ENCODE peak calls at places on chromosome 18, in six cellular contexts. One of them, this sample, is unnamed.

GRCh38 chr18:28019425-28020108 is 157.4 kb downstream of the CDH2 start:
- ATAC-seq in RWPE2: peak
- ATAC-seq in sciatic nerve: no peak
- ATAC-seq in pancreas: no peak
- ATAC-seq in CD8-positive, alpha-beta T cell: no peak
- ATAC-seq in central memory CD8-positive, alpha-beta T cell: no peak
- ATAC-seq in this sample: no peak

GRCh38 chr18:39796413-39796812 is 2158.6 kb upstream of the PIK3C3 start:
- ATAC-seq in RWPE2: no peak
- ATAC-seq in sciatic nerve: no peak
- ATAC-seq in pancreas: no peak
- ATAC-seq in CD8-positive, alpha-beta T cell: no peak
- ATAC-seq in central memory CD8-positive, alpha-beta T cell: no peak
- ATAC-seq in this sample: no peak

GRCh38 chr18:58180172-58180571 is 136.1 kb downstream of the NEDD4L start:
- ATAC-seq in RWPE2: no peak
- ATAC-seq in sciatic nerve: peak
- ATAC-seq in pancreas: no peak
- ATAC-seq in CD8-positive, alpha-beta T cell: no peak
- ATAC-seq in central memory CD8-positive, alpha-beta T cell: no peak
- ATAC-seq in this sample: no peak

GRCh38 chr18:35588995-35589394 is 7.5 kb downstream of the GALNT1 start:
- ATAC-seq in RWPE2: no peak
- ATAC-seq in sciatic nerve: no peak
- ATAC-seq in pancreas: no peak
- ATAC-seq in CD8-positive, alpha-beta T cell: peak
- ATAC-seq in central memory CD8-positive, alpha-beta T cell: peak
- ATAC-seq in this sample: peak

GRCh38 chr18:77099501-77100370 is 32.8 kb downstream of the MBP start:
- ATAC-seq in RWPE2: no peak
- ATAC-seq in sciatic nerve: no peak
- ATAC-seq in pancreas: no peak
- ATAC-seq in CD8-positive, alpha-beta T cell: peak
- ATAC-seq in central memory CD8-positive, alpha-beta T cell: peak
- ATAC-seq in this sample: no peak

GRCh38 chr18:3246636-3247242 is 862 bp upstream of the MYL12A start:
- ATAC-seq in RWPE2: no peak
- ATAC-seq in sciatic nerve: peak
- ATAC-seq in pancreas: no peak
- ATAC-seq in CD8-positive, alpha-beta T cell: no peak
- ATAC-seq in central memory CD8-positive, alpha-beta T cell: peak
- ATAC-seq in this sample: no peak

GRCh38 chr18:59220164-59220783 is 316 bp downstream of the GRP start:
- ATAC-seq in RWPE2: peak
- ATAC-seq in sciatic nerve: no peak
- ATAC-seq in pancreas: no peak
- ATAC-seq in CD8-positive, alpha-beta T cell: no peak
- ATAC-seq in central memory CD8-positive, alpha-beta T cell: no peak
- ATAC-seq in this sample: peak

GRCh38 chr18:26286008-26286407 is 59.8 kb downstream of the TAF4B start:
- ATAC-seq in RWPE2: no peak
- ATAC-seq in sciatic nerve: no peak
- ATAC-seq in pancreas: no peak
- ATAC-seq in CD8-positive, alpha-beta T cell: no peak
- ATAC-seq in central memory CD8-positive, alpha-beta T cell: no peak
- ATAC-seq in this sample: peak

GRCh38 chr18:51346404-51346803 is 148.9 kb upstream of the MEX3C start:
- ATAC-seq in RWPE2: no peak
- ATAC-seq in sciatic nerve: no peak
- ATAC-seq in pancreas: no peak
- ATAC-seq in CD8-positive, alpha-beta T cell: no peak
- ATAC-seq in central memory CD8-positive, alpha-beta T cell: no peak
- ATAC-seq in this sample: no peak

GRCh38 chr18:2980607-2980923 is 32.4 kb downstream of the LPIN2 start:
- ATAC-seq in RWPE2: no peak
- ATAC-seq in sciatic nerve: no peak
- ATAC-seq in pancreas: no peak
- ATAC-seq in CD8-positive, alpha-beta T cell: peak
- ATAC-seq in central memory CD8-positive, alpha-beta T cell: peak
- ATAC-seq in this sample: no peak

GRCh38 chr18:3449702-3450357 is at the start of gene TGIF1:
- ATAC-seq in RWPE2: peak
- ATAC-seq in sciatic nerve: peak
- ATAC-seq in pancreas: peak
- ATAC-seq in CD8-positive, alpha-beta T cell: no peak
- ATAC-seq in central memory CD8-positive, alpha-beta T cell: no peak
- ATAC-seq in this sample: peak

GRCh38 chr18:58755304-58756010 is 84.2 kb downstream of the MALT1 start:
- ATAC-seq in RWPE2: peak
- ATAC-seq in sciatic nerve: no peak
- ATAC-seq in pancreas: no peak
- ATAC-seq in CD8-positive, alpha-beta T cell: peak
- ATAC-seq in central memory CD8-positive, alpha-beta T cell: no peak
- ATAC-seq in this sample: peak

GRCh38 chr18:59279722-59280121 is 6.5 kb upstream of the RAX start:
- ATAC-seq in RWPE2: no peak
- ATAC-seq in sciatic nerve: no peak
- ATAC-seq in pancreas: no peak
- ATAC-seq in CD8-positive, alpha-beta T cell: no peak
- ATAC-seq in central memory CD8-positive, alpha-beta T cell: no peak
- ATAC-seq in this sample: no peak

GRCh38 chr18:1357724-1358123 is 453.1 kb downstream of the ADCYAP1 start:
- ATAC-seq in RWPE2: no peak
- ATAC-seq in sciatic nerve: no peak
- ATAC-seq in pancreas: no peak
- ATAC-seq in CD8-positive, alpha-beta T cell: no peak
- ATAC-seq in central memory CD8-positive, alpha-beta T cell: no peak
- ATAC-seq in this sample: no peak

GRCh38 chr18:840080-840408 is 28.0 kb upstream of the YES1 start:
- ATAC-seq in RWPE2: no peak
- ATAC-seq in sciatic nerve: no peak
- ATAC-seq in pancreas: no peak
- ATAC-seq in CD8-positive, alpha-beta T cell: no peak
- ATAC-seq in central memory CD8-positive, alpha-beta T cell: no peak
- ATAC-seq in this sample: no peak

GRCh38 chr18:13175266-13175665 is 43.3 kb upstream of the LDLRAD4 start:
- ATAC-seq in RWPE2: no peak
- ATAC-seq in sciatic nerve: peak
- ATAC-seq in pancreas: no peak
- ATAC-seq in CD8-positive, alpha-beta T cell: no peak
- ATAC-seq in central memory CD8-positive, alpha-beta T cell: no peak
- ATAC-seq in this sample: no peak

GRCh38 chr18:11154369-11154982 is 5.1 kb upstream of the PIEZO2 start:
- ATAC-seq in RWPE2: no peak
- ATAC-seq in sciatic nerve: peak
- ATAC-seq in pancreas: no peak
- ATAC-seq in CD8-positive, alpha-beta T cell: no peak
- ATAC-seq in central memory CD8-positive, alpha-beta T cell: no peak
- ATAC-seq in this sample: no peak

GRCh38 chr18:74184875-74185274 is 36.6 kb downstream of the TIMM21 start:
- ATAC-seq in RWPE2: peak
- ATAC-seq in sciatic nerve: no peak
- ATAC-seq in pancreas: no peak
- ATAC-seq in CD8-positive, alpha-beta T cell: no peak
- ATAC-seq in central memory CD8-positive, alpha-beta T cell: no peak
- ATAC-seq in this sample: peak

GRCh38 chr18:4108016-4108415 is 347.1 kb downstream of the DLGAP1 start:
- ATAC-seq in RWPE2: no peak
- ATAC-seq in sciatic nerve: no peak
- ATAC-seq in pancreas: no peak
- ATAC-seq in CD8-positive, alpha-beta T cell: no peak
- ATAC-seq in central memory CD8-positive, alpha-beta T cell: no peak
- ATAC-seq in this sample: no peak

GRCh38 chr18:37403100-37403781 is 162.4 kb downstream of the CELF4 start:
- ATAC-seq in RWPE2: peak
- ATAC-seq in sciatic nerve: peak
- ATAC-seq in pancreas: no peak
- ATAC-seq in CD8-positive, alpha-beta T cell: no peak
- ATAC-seq in central memory CD8-positive, alpha-beta T cell: no peak
- ATAC-seq in this sample: peak

GRCh38 chr18:64791211-64791610 is 642.3 kb upstream of the LINC00305 start:
- ATAC-seq in RWPE2: no peak
- ATAC-seq in sciatic nerve: no peak
- ATAC-seq in pancreas: no peak
- ATAC-seq in CD8-positive, alpha-beta T cell: no peak
- ATAC-seq in central memory CD8-positive, alpha-beta T cell: no peak
- ATAC-seq in this sample: no peak

GRCh38 chr18:63470751-63471150 is 6.0 kb upstream of the SERPINB5 start:
- ATAC-seq in RWPE2: no peak
- ATAC-seq in sciatic nerve: no peak
- ATAC-seq in pancreas: no peak
- ATAC-seq in CD8-positive, alpha-beta T cell: no peak
- ATAC-seq in central memory CD8-positive, alpha-beta T cell: no peak
- ATAC-seq in this sample: peak

GRCh38 chr18:31396796-31397195 is 20.2 kb downstream of the DSG4 start:
- ATAC-seq in RWPE2: no peak
- ATAC-seq in sciatic nerve: no peak
- ATAC-seq in pancreas: no peak
- ATAC-seq in CD8-positive, alpha-beta T cell: no peak
- ATAC-seq in central memory CD8-positive, alpha-beta T cell: no peak
- ATAC-seq in this sample: no peak

GRCh38 chr18:70423120-70423519 is 134.3 kb downstream of the SOCS6 start:
- ATAC-seq in RWPE2: no peak
- ATAC-seq in sciatic nerve: peak
- ATAC-seq in pancreas: no peak
- ATAC-seq in CD8-positive, alpha-beta T cell: no peak
- ATAC-seq in central memory CD8-positive, alpha-beta T cell: no peak
- ATAC-seq in this sample: peak

GRCh38 chr18:7458873-7459272 is 108.2 kb upstream of the PTPRM start:
- ATAC-seq in RWPE2: no peak
- ATAC-seq in sciatic nerve: no peak
- ATAC-seq in pancreas: no peak
- ATAC-seq in CD8-positive, alpha-beta T cell: no peak
- ATAC-seq in central memory CD8-positive, alpha-beta T cell: no peak
- ATAC-seq in this sample: no peak

GRCh38 chr18:23341383-23341782 is 111.7 kb upstream of the RIOK3 start:
- ATAC-seq in RWPE2: no peak
- ATAC-seq in sciatic nerve: no peak
- ATAC-seq in pancreas: no peak
- ATAC-seq in CD8-positive, alpha-beta T cell: no peak
- ATAC-seq in central memory CD8-positive, alpha-beta T cell: no peak
- ATAC-seq in this sample: peak

GRCh38 chr18:23932385-23933067 is 82.0 kb upstream of the TTC39C start:
- ATAC-seq in RWPE2: no peak
- ATAC-seq in sciatic nerve: no peak
- ATAC-seq in pancreas: no peak
- ATAC-seq in CD8-positive, alpha-beta T cell: no peak
- ATAC-seq in central memory CD8-positive, alpha-beta T cell: no peak
- ATAC-seq in this sample: no peak

GRCh38 chr18:11112218-11112750 is 37.1 kb downstream of the PIEZO2 start:
- ATAC-seq in RWPE2: no peak
- ATAC-seq in sciatic nerve: no peak
- ATAC-seq in pancreas: no peak
- ATAC-seq in CD8-positive, alpha-beta T cell: no peak
- ATAC-seq in central memory CD8-positive, alpha-beta T cell: no peak
- ATAC-seq in this sample: no peak

GRCh38 chr18:50218432-50219197 is 23.7 kb upstream of the MYO5B start:
- ATAC-seq in RWPE2: no peak
- ATAC-seq in sciatic nerve: no peak
- ATAC-seq in pancreas: no peak
- ATAC-seq in CD8-positive, alpha-beta T cell: no peak
- ATAC-seq in central memory CD8-positive, alpha-beta T cell: no peak
- ATAC-seq in this sample: peak

GRCh38 chr18:47777626-47778025 is 152.8 kb downstream of the SMAD2 start:
- ATAC-seq in RWPE2: no peak
- ATAC-seq in sciatic nerve: no peak
- ATAC-seq in pancreas: no peak
- ATAC-seq in CD8-positive, alpha-beta T cell: no peak
- ATAC-seq in central memory CD8-positive, alpha-beta T cell: no peak
- ATAC-seq in this sample: no peak

GRCh38 chr18:23945416-23946079 is 69.0 kb upstream of the TTC39C start:
- ATAC-seq in RWPE2: no peak
- ATAC-seq in sciatic nerve: no peak
- ATAC-seq in pancreas: no peak
- ATAC-seq in CD8-positive, alpha-beta T cell: no peak
- ATAC-seq in central memory CD8-positive, alpha-beta T cell: no peak
- ATAC-seq in this sample: no peak

GRCh38 chr18:62643181-62643580 is 72.2 kb upstream of the PHLPP1 start:
- ATAC-seq in RWPE2: no peak
- ATAC-seq in sciatic nerve: no peak
- ATAC-seq in pancreas: no peak
- ATAC-seq in CD8-positive, alpha-beta T cell: no peak
- ATAC-seq in central memory CD8-positive, alpha-beta T cell: no peak
- ATAC-seq in this sample: no peak

GRCh38 chr18:49704334-49704733 is 109.0 kb downstream of the ACAA2 start:
- ATAC-seq in RWPE2: no peak
- ATAC-seq in sciatic nerve: no peak
- ATAC-seq in pancreas: no peak
- ATAC-seq in CD8-positive, alpha-beta T cell: no peak
- ATAC-seq in central memory CD8-positive, alpha-beta T cell: no peak
- ATAC-seq in this sample: no peak

GRCh38 chr18:22293417-22293816 is 124.0 kb downstream of the GATA6 start:
- ATAC-seq in RWPE2: no peak
- ATAC-seq in sciatic nerve: no peak
- ATAC-seq in pancreas: no peak
- ATAC-seq in CD8-positive, alpha-beta T cell: no peak
- ATAC-seq in central memory CD8-positive, alpha-beta T cell: no peak
- ATAC-seq in this sample: no peak

GRCh38 chr18:7646174-7646886 is 79.2 kb downstream of the PTPRM start:
- ATAC-seq in RWPE2: peak
- ATAC-seq in sciatic nerve: no peak
- ATAC-seq in pancreas: no peak
- ATAC-seq in CD8-positive, alpha-beta T cell: no peak
- ATAC-seq in central memory CD8-positive, alpha-beta T cell: no peak
- ATAC-seq in this sample: no peak